ENCODE peak calls at places on chromosomes 4 and X, in ten cellular contexts. U is DMS 273 treated with DMSO at 0.1 percent for 48 hours; S is iPS-NIHi11; W is MM.1S; K is kidney tubule cell; B is NCI-H1417; Q is HT1080; J is activated naive CD4-positive, alpha-beta T cell treated with Interleukin-2 at 50 U/mL for 16 hours; M is GM03348; R is T-helper 9 cell. I is an unnamed sample.
A peak's percentile ranks its signal among the peaks of the same experiment; 100 is the strongest.

GRCh38 chrX:118179161-118179560 is 62.6 kb upstream of the KLHL13 start:
- DNase-seq in U (no peak), K (no peak), M (no peak), Q (no peak), J (no peak), S (no peak), B (no peak), R (no peak), W (no peak), I (no peak)

GRCh38 chr4:183402771-183403170 is 41.7 kb upstream of the CDKN2AIP start:
- DNase-seq in U (no peak), B (peak; percentile 86), K (peak; percentile 82), Q (peak; percentile 17), R (no peak), J (no peak), S (no peak), M (no peak), W (no peak), I (no peak)

GRCh38 chr4:48079972-48080391 is 54.1 kb downstream of the TXK start:
- DNase-seq in R (no peak), B (peak; percentile 22), Q (peak; percentile 34), M (no peak), U (no peak), W (no peak), J (no peak), K (peak; percentile 64), S (no peak), I (no peak)

GRCh38 chrX:43882294-43882681 is at the start of gene MAOB:
- DNase-seq in M (peak; percentile 12), S (peak; percentile 85), Q (no peak), B (no peak), K (peak; percentile 30), R (no peak), J (peak; percentile 8), W (no peak), U (no peak), I (peak; percentile 61)

GRCh38 chr4:150096625-150097024 is 18.4 kb downstream of the DCLK2 start:
- DNase-seq in R (no peak), W (no peak), U (no peak), J (no peak), B (no peak), S (no peak), Q (no peak), K (no peak), M (no peak), I (no peak)

GRCh38 chr4:88159137-88159725 is 792 bp upstream of the ABCG2 start:
- DNase-seq in R (no peak), K (peak; percentile 41), Q (no peak), J (no peak), U (no peak), B (peak; percentile 40), S (peak; percentile 62), W (no peak), M (peak; percentile 29), I (no peak)

GRCh38 chrX:110045421-110045820 is 42.5 kb downstream of the TMEM164 start:
- DNase-seq in R (no peak), K (no peak), J (no peak), M (no peak), U (peak; percentile 44), W (no peak), B (peak; percentile 65), S (no peak), Q (no peak), I (no peak)

GRCh38 chr4:6180841-6181631 is 19.3 kb downstream of the JAKMIP1 start:
- DNase-seq in J (peak; percentile 73), S (no peak), W (peak; percentile 85), Q (peak; percentile 7), R (peak; percentile 13), B (no peak), M (no peak), U (no peak), K (no peak), I (no peak)

GRCh38 chr4:72513227-72513626 is 55.8 kb downstream of the ADAMTS3 start:
- DNase-seq in B (no peak), M (no peak), J (no peak), R (no peak), K (no peak), S (no peak), U (no peak), W (no peak), Q (no peak), I (no peak)

GRCh38 chr4:4859010-4859798 is at the start of gene MSX1:
- DNase-seq in J (peak; percentile 48), K (peak; percentile 84), B (peak; percentile 90), R (no peak), W (peak; percentile 89), M (peak; percentile 99), S (peak; percentile 94), Q (peak; percentile 83), U (peak; percentile 44), I (peak; percentile 87)

GRCh38 chrX:118239471-118239870 is 106.4 kb upstream of the WDR44 start:
- DNase-seq in W (no peak), R (no peak), Q (no peak), J (no peak), B (peak; percentile 47), U (no peak), M (no peak), S (no peak), K (no peak), I (peak; percentile 17)

GRCh38 chr4:86223472-86223871 is 136.4 kb downstream of the MAPK10 start:
- DNase-seq in B (no peak), U (peak; percentile 30), Q (peak; percentile 52), W (peak; percentile 37), R (no peak), K (peak; percentile 47), J (no peak), S (peak; percentile 71), M (peak; percentile 52), I (no peak)

GRCh38 chrX:154549766-154550165 is 2.3 kb downstream of the IKBKG start:
- DNase-seq in J (no peak), B (no peak), W (no peak), K (no peak), U (no peak), S (no peak), Q (no peak), R (no peak), M (no peak), I (no peak)

GRCh38 chr4:53638919-53639318 is 47.6 kb upstream of the LNX1 start:
- DNase-seq in S (no peak), K (no peak), W (no peak), Q (no peak), J (no peak), R (no peak), U (no peak), B (no peak), M (no peak), I (no peak)

I was measured in left ventricle myocardium inferior.